ENCODE peak calls at places on chromosomes 11 and 22, in five cellular contexts. K is transverse colon, S is IMR-90, D is brain microvascular endothelial cell, T is neural progenitor cell. N is an unnamed sample.

GRCh38 chr11:11579012-11579755 is 42.6 kb downstream of the GALNT18 start:
- DNase-seq in K (no peak), S (no peak), D (no peak), T (no peak), N (no peak)

GRCh38 chr11:111765320-111765983 is 737 bp downstream of the PPP2R1B start:
- DNase-seq in K (no peak), S (no peak), D (no peak), T (no peak), N (peak; percentile 15)

GRCh38 chr11:64115751-64116522 is 50.0 kb downstream of the MACROD1 start:
- DNase-seq in K (no peak), S (no peak), D (no peak), T (no peak), N (no peak)

GRCh38 chr11:88552377-88553029 is 215.0 kb upstream of the CTSC start:
- DNase-seq in K (peak; percentile 42), S (peak; percentile 55), D (peak; percentile 43), T (peak; percentile 73), N (peak; percentile 44)

GRCh38 chr11:119790476-119790875 is 61.5 kb upstream of the NECTIN1 start:
- DNase-seq in K (no peak), S (no peak), D (no peak), T (no peak), N (no peak)

GRCh38 chr11:133693110-133693509 is 152.2 kb downstream of the SPATA19 start:
- DNase-seq in K (no peak), S (no peak), D (no peak), T (no peak), N (no peak)

GRCh38 chr11:12377106-12377823 is at the start of gene PARVA:
- DNase-seq in K (peak; percentile 76), S (peak; percentile 81), D (peak; percentile 57), T (peak; percentile 93), N (peak; percentile 47)

GRCh38 chr22:29332886-29333496 is 17.5 kb upstream of the RASL10A start:
- DNase-seq in K (no peak), S (no peak), D (no peak), T (no peak), N (no peak)

GRCh38 chr22:31185056-31185455 is 25.1 kb downstream of the RNF185 start:
- DNase-seq in K (no peak), S (peak; percentile 62), D (no peak), T (no peak), N (no peak)

GRCh38 chr11:6300325-6300724 is 20.0 kb downstream of the CAVIN3 start:
- DNase-seq in K (no peak), S (peak; percentile 16), D (no peak), T (no peak), N (no peak)

GRCh38 chr11:111435046-111435698 is 56.1 kb upstream of the POU2AF1 start:
- DNase-seq in K (no peak), S (no peak), D (no peak), T (no peak), N (no peak)

GRCh38 chr22:42937164-42937854 is 77.6 kb downstream of the PACSIN2 start:
- DNase-seq in K (peak; percentile 70), S (peak; percentile 87), D (peak; percentile 86), T (no peak), N (peak; percentile 85)

GRCh38 chr11:92268546-92268945 is 43.9 kb downstream of the FAT3 start:
- DNase-seq in K (no peak), S (no peak), D (no peak), T (no peak), N (peak; percentile 30)

GRCh38 chr22:49956914-49957825 is 3.4 kb upstream of the PIM3 start:
- DNase-seq in K (no peak), S (no peak), D (no peak), T (no peak), N (no peak)

GRCh38 chr22:40819741-40820140 is 595 bp upstream of the SLC25A17 start:
- DNase-seq in K (no peak), S (peak; percentile 42), D (no peak), T (peak; percentile 21), N (peak; percentile 34)

GRCh38 chr11:57586711-57587110 is 10.8 kb upstream of the SERPING1 start:
- DNase-seq in K (no peak), S (no peak), D (no peak), T (no peak), N (no peak)

GRCh38 chr22:50267591-50268390 is 2.4 kb downstream of the MAPK11 start:
- DNase-seq in K (peak; percentile 66), S (peak; percentile 38), D (no peak), T (peak; percentile 72), N (peak; percentile 32)

GRCh38 chr11:990101-990500 is 46.4 kb downstream of the MUC6 start:
- DNase-seq in K (no peak), S (no peak), D (no peak), T (no peak), N (no peak)

GRCh38 chr11:82906236-82906635 is 4.7 kb downstream of the DDIAS start:
- DNase-seq in K (no peak), S (peak; percentile 43), D (no peak), T (peak; percentile 42), N (peak; percentile 29)

GRCh38 chr11:59746111-59746510 is 9.1 kb upstream of the STX3 start:
- DNase-seq in K (no peak), S (no peak), D (no peak), T (no peak), N (no peak)

GRCh38 chr11:72723508-72723907 is 28.7 kb downstream of the ARAP1 start:
- DNase-seq in K (no peak), S (no peak), D (no peak), T (no peak), N (peak; percentile 59)

GRCh38 chr11:95404370-95404769 is 173.4 kb upstream of the SESN3 start:
- DNase-seq in K (no peak), S (no peak), D (no peak), T (peak; percentile 26), N (no peak)

GRCh38 chr22:17057959-17058814 is 26.6 kb upstream of the IL17RA start:
- DNase-seq in K (peak; percentile 60), S (peak; percentile 73), D (peak; percentile 71), T (peak; percentile 76), N (peak; percentile 60)

GRCh38 chr22:35678836-35679235 is 30.6 kb downstream of the APOL6 start:
- DNase-seq in K (no peak), S (no peak), D (no peak), T (no peak), N (no peak)

GRCh38 chr11:67055812-67056211 is 835 bp upstream of the RHOD start:
- DNase-seq in K (no peak), S (peak; percentile 15), D (no peak), T (peak; percentile 22), N (peak; percentile 83)

GRCh38 chr11:19244084-19244483 is 3.3 kb upstream of the E2F8 start:
- DNase-seq in K (peak; percentile 35), S (no peak), D (no peak), T (no peak), N (peak; percentile 96)

GRCh38 chr11:71268706-71269321 is 16.4 kb upstream of the SHANK2 start:
- DNase-seq in K (no peak), S (no peak), D (no peak), T (no peak), N (no peak)

GRCh38 chr11:119026970-119027369 is 3.7 kb downstream of the SLC37A4 start:
- DNase-seq in K (no peak), S (no peak), D (no peak), T (no peak), N (no peak)

DNA sequence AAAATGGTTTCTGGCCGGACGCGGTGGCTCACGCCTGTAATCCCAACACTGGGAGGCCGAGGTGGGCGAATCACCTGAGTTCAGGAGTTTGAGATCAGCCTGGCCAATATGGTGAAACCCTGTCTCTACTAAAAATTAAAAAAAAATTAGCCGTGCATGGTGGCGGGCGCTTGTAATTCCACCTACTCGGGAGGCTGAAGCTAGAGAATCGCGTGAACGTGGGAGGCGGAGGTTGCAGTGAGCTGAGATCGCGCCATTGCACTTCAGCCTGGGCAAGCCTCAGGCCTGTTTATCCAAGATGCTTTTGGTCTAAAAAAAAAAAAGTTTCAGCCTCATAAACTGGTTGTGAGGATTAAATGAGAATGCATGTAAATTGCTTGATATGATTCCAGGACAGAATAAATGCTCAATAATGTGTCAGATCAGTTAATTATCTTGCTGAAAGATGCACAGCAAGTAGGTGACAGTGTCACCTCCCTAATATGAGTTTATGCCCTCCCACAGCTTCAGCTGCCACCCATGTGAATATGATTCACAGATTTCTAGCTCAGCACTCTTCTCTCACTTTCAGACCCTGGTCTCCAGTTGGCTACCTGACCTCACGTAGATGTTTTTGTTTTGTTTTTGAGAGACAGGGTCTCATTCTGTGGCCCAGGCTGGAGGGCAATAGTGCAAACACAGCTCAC is 1.1 kb upstream of the ALG8 start:
- DNase-seq in K (no peak), S (no peak), D (no peak), T (no peak), N (no peak)
- H3K4me3 ChIP-seq in K (no peak overlapping the region), S (no peak overlapping the region), D (peak overlapping the region; percentile 87), T (peak overlapping the region; percentile 93), N (peak overlapping the region; percentile 62)

GRCh38 chr11:131579932-131580387 is 209.5 kb downstream of the NTM start:
- DNase-seq in K (no peak), S (peak; percentile 40), D (peak; percentile 52), T (peak; percentile 67), N (peak; percentile 2)
- TF ChIP-seq CTCF in K (no peak), S (peak; percentile 48), D (peak; percentile 90), T (peak; percentile 65), N (peak; percentile 22)

GRCh38 chr22:36815558-36816337 is 1.1 kb downstream of the PVALB start:
- DNase-seq in K (no peak), S (no peak), D (no peak), T (no peak), N (no peak)
- H3K4me3 ChIP-seq in K (no peak overlapping the region), S (no peak overlapping the region), D (no peak overlapping the region), T (peak overlapping the region; percentile 60), N (no peak overlapping the region)

DNA sequence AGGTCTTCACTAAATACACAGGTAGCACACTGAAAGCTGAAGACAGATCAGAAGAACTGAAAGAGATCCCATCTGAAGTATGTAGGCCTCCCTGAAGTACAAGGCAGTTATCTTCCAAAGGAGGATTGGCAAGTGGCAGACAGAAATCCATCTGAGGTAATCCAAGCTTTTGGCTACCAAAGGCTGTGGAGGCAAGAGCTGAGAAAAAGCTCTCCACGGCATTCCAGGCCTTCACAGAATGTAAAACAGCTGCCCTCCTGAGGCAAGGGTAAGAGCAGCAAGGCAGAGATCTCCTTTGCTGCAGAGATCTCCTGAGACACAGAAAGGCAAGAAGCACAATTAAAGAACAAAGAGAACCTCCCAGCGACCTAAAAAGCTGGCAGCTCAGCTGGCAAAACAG is 19.1 kb downstream of the PIK3C2A start:
- DNase-seq in K (no peak), S (no peak), D (no peak), T (peak; percentile 23), N (no peak)
- TF ChIP-seq CTCF in K (no peak), S (no peak), D (no peak), T (no peak), N (no peak)

DNA sequence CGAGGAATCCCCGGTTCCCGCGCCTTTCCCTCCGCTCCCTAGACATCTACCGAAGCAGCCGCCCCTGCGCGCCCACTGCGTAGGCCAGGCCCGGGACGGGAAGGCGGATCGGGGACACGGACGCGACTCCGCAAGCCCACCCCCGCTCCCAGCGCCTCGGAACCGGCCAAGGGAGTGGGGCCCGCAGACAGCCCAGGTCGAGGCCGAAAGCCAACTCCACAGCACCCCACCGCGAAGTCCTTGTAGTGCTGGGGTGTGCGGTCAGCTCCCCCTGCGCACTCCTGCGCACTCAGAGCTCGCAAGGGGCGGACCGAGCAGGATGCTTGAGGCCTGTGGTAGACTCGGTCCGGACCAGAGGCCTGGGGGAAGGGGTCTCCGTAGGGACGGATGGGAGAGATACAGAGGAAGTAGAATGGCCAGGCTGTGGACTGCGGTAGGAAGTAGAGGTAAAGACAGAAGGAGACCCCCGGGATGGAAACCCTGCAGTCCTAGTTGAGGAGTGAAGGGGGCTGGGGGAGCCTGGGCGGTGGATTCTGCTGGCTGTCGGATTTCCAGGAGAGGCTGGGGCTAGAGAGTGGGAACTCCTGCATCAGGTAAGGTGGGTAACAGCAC is 547 bp upstream of the SCARF2 start:
- DNase-seq in K (no peak), S (peak; percentile 45), D (no peak), T (peak; percentile 57), N (no peak)
- H3K4me3 ChIP-seq in K (peak overlapping the region; percentile 45), S (peak overlapping the region; percentile 90), D (peak overlapping the region; percentile 79), T (peak overlapping the region; percentile 54), N (peak overlapping the region; percentile 40)

GRCh38 chr11:46291441-46292143 is 14.1 kb downstream of the CREB3L1 start:
- DNase-seq in K (no peak), S (peak; percentile 86), D (peak; percentile 55), T (no peak), N (no peak)
- TF ChIP-seq CTCF in K (no peak), S (peak; percentile 27), D (peak; percentile 23), T (no peak), N (no peak)

N was measured in bronchial epithelial cell.